ENCODE peak calls at places on chromosomes 4 and X, in ten cellular contexts. One of them, this sample, is unnamed.

GRCh38 chr4:8882239-8882638 is 10.6 kb upstream of the HMX1 start:
- DNase-seq in SJSA1: no peak
- DNase-seq in BJ: no peak
- DNase-seq in IMR-90: no peak
- DNase-seq in H7: peak; percentile 69
- DNase-seq in dorsolateral prefrontal cortex: no peak
- DNase-seq in endothelial cell of umbilical vein: no peak
- DNase-seq in GM23248: no peak
- DNase-seq in adipocyte: no peak
- DNase-seq in heart left ventricle: no peak
- DNase-seq in this sample: no peak

GRCh38 chr4:183099537-183100297 is 660 bp downstream of the WWC2 start:
- DNase-seq in SJSA1: peak; percentile 60
- DNase-seq in BJ: no peak
- DNase-seq in IMR-90: no peak
- DNase-seq in H7: peak; percentile 86
- DNase-seq in dorsolateral prefrontal cortex: no peak
- DNase-seq in endothelial cell of umbilical vein: peak; percentile 38
- DNase-seq in GM23248: peak; percentile 56
- DNase-seq in adipocyte: peak; percentile 62
- DNase-seq in heart left ventricle: peak; percentile 46
- DNase-seq in this sample: peak; percentile 73

GRCh38 chrX:125132274-125132673 is 187.4 kb upstream of the TEX13C start:
- DNase-seq in SJSA1: no peak
- DNase-seq in BJ: no peak
- DNase-seq in IMR-90: peak; percentile 0
- DNase-seq in H7: peak; percentile 40
- DNase-seq in dorsolateral prefrontal cortex: no peak
- DNase-seq in endothelial cell of umbilical vein: no peak
- DNase-seq in GM23248: peak; percentile 15
- DNase-seq in adipocyte: no peak
- DNase-seq in heart left ventricle: no peak
- DNase-seq in this sample: peak; percentile 11

GRCh38 chr4:160129439-160129838 is 1026.6 kb downstream of the RAPGEF2 start:
- DNase-seq in SJSA1: no peak
- DNase-seq in BJ: no peak
- DNase-seq in IMR-90: no peak
- DNase-seq in H7: no peak
- DNase-seq in dorsolateral prefrontal cortex: no peak
- DNase-seq in endothelial cell of umbilical vein: no peak
- DNase-seq in GM23248: no peak
- DNase-seq in adipocyte: peak; percentile 0
- DNase-seq in heart left ventricle: no peak
- DNase-seq in this sample: peak; percentile 31

GRCh38 chr4:48223633-48224295 is 45.9 kb downstream of the TEC start:
- DNase-seq in SJSA1: no peak
- DNase-seq in BJ: no peak
- DNase-seq in IMR-90: peak; percentile 11
- DNase-seq in H7: no peak
- DNase-seq in dorsolateral prefrontal cortex: no peak
- DNase-seq in endothelial cell of umbilical vein: no peak
- DNase-seq in GM23248: no peak
- DNase-seq in adipocyte: no peak
- DNase-seq in heart left ventricle: no peak
- DNase-seq in this sample: no peak

GRCh38 chr4:143438710-143439109 is 74.8 kb upstream of the SMARCA5 start:
- DNase-seq in SJSA1: no peak
- DNase-seq in BJ: no peak
- DNase-seq in IMR-90: no peak
- DNase-seq in H7: no peak
- DNase-seq in dorsolateral prefrontal cortex: no peak
- DNase-seq in endothelial cell of umbilical vein: peak; percentile 39
- DNase-seq in GM23248: no peak
- DNase-seq in adipocyte: no peak
- DNase-seq in heart left ventricle: no peak
- DNase-seq in this sample: no peak

GRCh38 chr4:84497220-84497834 is 1.8 kb downstream of the NKX6-1 start:
- DNase-seq in SJSA1: peak; percentile 47
- DNase-seq in BJ: no peak
- DNase-seq in IMR-90: peak; percentile 2
- DNase-seq in H7: peak; percentile 64
- DNase-seq in dorsolateral prefrontal cortex: no peak
- DNase-seq in endothelial cell of umbilical vein: no peak
- DNase-seq in GM23248: peak; percentile 40
- DNase-seq in adipocyte: peak; percentile 52
- DNase-seq in heart left ventricle: no peak
- DNase-seq in this sample: no peak

GRCh38 chr4:169881769-169882168 is 124.0 kb upstream of the HPF1 start:
- DNase-seq in SJSA1: no peak
- DNase-seq in BJ: no peak
- DNase-seq in IMR-90: no peak
- DNase-seq in H7: no peak
- DNase-seq in dorsolateral prefrontal cortex: no peak
- DNase-seq in endothelial cell of umbilical vein: no peak
- DNase-seq in GM23248: no peak
- DNase-seq in adipocyte: no peak
- DNase-seq in heart left ventricle: no peak
- DNase-seq in this sample: no peak

GRCh38 chrX:64151911-64152310 is 53.6 kb downstream of the AMER1 start:
- DNase-seq in SJSA1: no peak
- DNase-seq in BJ: no peak
- DNase-seq in IMR-90: no peak
- DNase-seq in H7: no peak
- DNase-seq in dorsolateral prefrontal cortex: no peak
- DNase-seq in endothelial cell of umbilical vein: no peak
- DNase-seq in GM23248: no peak
- DNase-seq in adipocyte: no peak
- DNase-seq in heart left ventricle: no peak
- DNase-seq in this sample: no peak

GRCh38 chrX:49876750-49877149 is 2.5 kb upstream of the USP27X start:
- DNase-seq in SJSA1: no peak
- DNase-seq in BJ: no peak
- DNase-seq in IMR-90: peak; percentile 23
- DNase-seq in H7: peak; percentile 59
- DNase-seq in dorsolateral prefrontal cortex: peak; percentile 15
- DNase-seq in endothelial cell of umbilical vein: peak; percentile 39
- DNase-seq in GM23248: peak; percentile 42
- DNase-seq in adipocyte: peak; percentile 64
- DNase-seq in heart left ventricle: no peak
- DNase-seq in this sample: peak; percentile 57

GRCh38 chr4:153788064-153788418 is 842 bp downstream of the SFRP2 start:
- DNase-seq in SJSA1: no peak
- DNase-seq in BJ: no peak
- DNase-seq in IMR-90: no peak
- DNase-seq in H7: peak; percentile 58
- DNase-seq in dorsolateral prefrontal cortex: no peak
- DNase-seq in endothelial cell of umbilical vein: no peak
- DNase-seq in GM23248: no peak
- DNase-seq in adipocyte: no peak
- DNase-seq in heart left ventricle: no peak
- DNase-seq in this sample: no peak

GRCh38 chrX:40065291-40066046 is 32.3 kb downstream of the BCOR start:
- DNase-seq in SJSA1: no peak
- DNase-seq in BJ: no peak
- DNase-seq in IMR-90: no peak
- DNase-seq in H7: no peak
- DNase-seq in dorsolateral prefrontal cortex: no peak
- DNase-seq in endothelial cell of umbilical vein: no peak
- DNase-seq in GM23248: no peak
- DNase-seq in adipocyte: no peak
- DNase-seq in heart left ventricle: no peak
- DNase-seq in this sample: no peak

GRCh38 chr4:156581282-156581681 is 390.3 kb downstream of the PDGFC start:
- DNase-seq in SJSA1: no peak
- DNase-seq in BJ: no peak
- DNase-seq in IMR-90: no peak
- DNase-seq in H7: no peak
- DNase-seq in dorsolateral prefrontal cortex: no peak
- DNase-seq in endothelial cell of umbilical vein: no peak
- DNase-seq in GM23248: no peak
- DNase-seq in adipocyte: peak; percentile 7
- DNase-seq in heart left ventricle: no peak
- DNase-seq in this sample: no peak

GRCh38 chrX:25198891-25199290 is 183.1 kb upstream of the ARX start:
- DNase-seq in SJSA1: no peak
- DNase-seq in BJ: no peak
- DNase-seq in IMR-90: no peak
- DNase-seq in H7: no peak
- DNase-seq in dorsolateral prefrontal cortex: peak; percentile 65
- DNase-seq in endothelial cell of umbilical vein: no peak
- DNase-seq in GM23248: no peak
- DNase-seq in adipocyte: peak; percentile 1
- DNase-seq in heart left ventricle: no peak
- DNase-seq in this sample: no peak

DNA sequence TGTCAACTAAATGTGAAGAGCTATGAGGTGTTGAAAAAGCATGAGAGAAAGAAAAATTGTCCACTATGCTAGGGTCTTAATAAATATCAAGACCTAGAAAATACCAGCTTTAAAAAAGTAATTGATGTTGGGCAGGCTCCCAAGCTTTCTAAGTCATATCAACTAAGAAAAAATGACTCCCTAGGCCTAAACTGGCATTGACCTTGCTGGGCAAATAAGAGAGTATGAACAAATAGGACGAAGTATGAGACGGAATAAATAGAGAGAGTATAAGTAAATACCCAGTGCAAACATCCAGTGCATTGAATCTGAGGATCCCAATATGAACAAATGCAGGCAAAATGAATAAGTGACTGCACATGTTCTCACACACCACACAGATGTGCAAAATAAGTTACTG is 3.2 kb downstream of the KDR start:
- DNase-seq in SJSA1: no peak
- DNase-seq in BJ: no peak
- DNase-seq in IMR-90: no peak
- DNase-seq in H7: no peak
- DNase-seq in dorsolateral prefrontal cortex: no peak
- DNase-seq in endothelial cell of umbilical vein: peak; percentile 52
- DNase-seq in GM23248: no peak
- DNase-seq in adipocyte: no peak
- DNase-seq in heart left ventricle: no peak
- DNase-seq in this sample: no peak
- H3K4me3 ChIP-seq in SJSA1: no peak overlapping the region
- H3K4me3 ChIP-seq in BJ: no peak overlapping the region
- H3K4me3 ChIP-seq in IMR-90: no peak overlapping the region
- H3K4me3 ChIP-seq in H7: no peak overlapping the region
- H3K4me3 ChIP-seq in dorsolateral prefrontal cortex: no peak overlapping the region
- H3K4me3 ChIP-seq in endothelial cell of umbilical vein: peak overlapping the region; percentile 19
- H3K4me3 ChIP-seq in GM23248: no peak overlapping the region
- H3K4me3 ChIP-seq in adipocyte: no peak overlapping the region
- H3K4me3 ChIP-seq in heart left ventricle: peak overlapping the region; percentile 79
- H3K4me3 ChIP-seq in this sample: no peak overlapping the region

DNA sequence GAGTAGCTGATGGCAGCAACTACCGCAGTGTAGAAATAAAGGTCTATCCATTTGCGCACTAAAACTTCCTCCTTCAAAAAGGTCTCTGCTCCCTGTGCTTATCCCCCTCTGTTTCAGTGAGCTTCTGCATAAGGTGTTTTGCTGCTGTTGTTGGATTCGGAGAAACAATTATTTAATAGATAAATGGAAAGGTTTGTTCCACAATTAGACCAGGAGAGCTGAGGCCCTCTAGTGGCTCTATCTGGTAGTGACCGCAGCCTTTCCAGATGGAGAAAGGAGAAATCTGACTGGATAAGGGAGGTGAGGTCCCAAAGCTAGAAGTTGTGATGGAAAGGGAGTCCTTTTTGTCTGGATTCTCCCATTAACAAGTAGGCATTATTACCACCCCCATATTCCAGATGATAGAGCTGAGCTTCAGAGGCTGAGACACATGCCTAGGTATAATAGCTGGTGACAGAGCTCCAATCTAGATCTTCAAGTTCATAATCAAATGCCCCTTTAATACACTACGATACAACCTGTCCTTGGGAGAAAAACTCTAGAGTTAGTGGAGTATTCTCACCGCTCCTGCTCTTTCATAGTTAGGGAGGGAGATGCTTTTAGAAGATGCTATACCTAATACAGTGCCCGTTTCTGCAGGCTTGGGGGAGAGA is 5.1 kb upstream of the GABRQ start:
- DNase-seq in SJSA1: peak; percentile 48
- DNase-seq in BJ: no peak
- DNase-seq in IMR-90: peak; percentile 24
- DNase-seq in H7: no peak
- DNase-seq in dorsolateral prefrontal cortex: peak; percentile 76
- DNase-seq in endothelial cell of umbilical vein: peak; percentile 37
- DNase-seq in GM23248: peak; percentile 49
- DNase-seq in adipocyte: peak; percentile 76
- DNase-seq in heart left ventricle: no peak
- DNase-seq in this sample: peak; percentile 55
- H3K4me3 ChIP-seq in SJSA1: no peak overlapping the region
- H3K4me3 ChIP-seq in BJ: no peak overlapping the region
- H3K4me3 ChIP-seq in IMR-90: no peak overlapping the region
- H3K4me3 ChIP-seq in H7: no peak overlapping the region
- H3K4me3 ChIP-seq in dorsolateral prefrontal cortex: no peak overlapping the region
- H3K4me3 ChIP-seq in endothelial cell of umbilical vein: no peak overlapping the region
- H3K4me3 ChIP-seq in GM23248: no peak overlapping the region
- H3K4me3 ChIP-seq in adipocyte: no peak overlapping the region
- H3K4me3 ChIP-seq in heart left ventricle: no peak overlapping the region
- H3K4me3 ChIP-seq in this sample: no peak overlapping the region

GRCh38 chrX:112356031-112356430 is 273.5 kb upstream of the TRPC5 start:
- DNase-seq in SJSA1: no peak
- DNase-seq in BJ: no peak
- DNase-seq in IMR-90: no peak
- DNase-seq in H7: no peak
- DNase-seq in dorsolateral prefrontal cortex: no peak
- DNase-seq in endothelial cell of umbilical vein: no peak
- DNase-seq in GM23248: no peak
- DNase-seq in adipocyte: no peak
- DNase-seq in heart left ventricle: no peak
- DNase-seq in this sample: no peak
- H3K4me3 ChIP-seq in SJSA1: no peak overlapping the region
- H3K4me3 ChIP-seq in BJ: no peak overlapping the region
- H3K4me3 ChIP-seq in IMR-90: no peak overlapping the region
- H3K4me3 ChIP-seq in H7: no peak overlapping the region
- H3K4me3 ChIP-seq in dorsolateral prefrontal cortex: no peak overlapping the region
- H3K4me3 ChIP-seq in endothelial cell of umbilical vein: no peak overlapping the region
- H3K4me3 ChIP-seq in GM23248: no peak overlapping the region
- H3K4me3 ChIP-seq in adipocyte: no peak overlapping the region
- H3K4me3 ChIP-seq in heart left ventricle: no peak overlapping the region
- H3K4me3 ChIP-seq in this sample: no peak overlapping the region

DNA sequence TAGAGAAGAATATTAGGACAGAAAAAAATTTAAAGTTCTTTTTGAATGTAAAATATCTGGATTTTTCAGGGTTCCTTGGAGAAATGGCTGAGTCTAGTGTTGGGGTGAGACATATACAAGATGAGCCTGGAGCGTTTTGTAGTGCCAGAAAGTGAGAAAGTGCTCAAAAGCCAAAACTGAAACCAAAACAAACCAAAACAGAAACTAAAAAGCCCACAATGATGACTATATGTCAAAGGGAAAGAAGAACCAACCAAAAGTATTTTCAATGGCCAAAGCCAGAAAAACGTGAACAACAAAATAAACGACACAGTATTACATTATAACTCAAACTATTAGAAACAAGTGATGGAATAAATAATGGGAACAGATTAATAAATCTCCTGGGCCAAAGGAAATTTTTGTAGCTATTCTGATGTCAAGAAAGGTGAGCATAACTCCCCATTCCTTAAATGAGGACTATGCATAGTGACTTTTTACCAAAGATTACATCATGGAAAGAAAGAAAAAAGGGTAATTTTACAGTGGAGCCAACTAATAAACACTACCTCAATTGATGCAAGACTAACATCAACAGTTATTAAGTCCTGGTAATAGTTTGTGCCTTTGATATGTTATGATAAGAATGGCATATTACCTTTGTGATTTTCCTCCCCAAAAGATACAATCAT is 1137.6 kb downstream of the C4orf33 start:
- DNase-seq in SJSA1: no peak
- DNase-seq in BJ: no peak
- DNase-seq in IMR-90: no peak
- DNase-seq in H7: no peak
- DNase-seq in dorsolateral prefrontal cortex: no peak
- DNase-seq in endothelial cell of umbilical vein: no peak
- DNase-seq in GM23248: no peak
- DNase-seq in adipocyte: peak; percentile 45
- DNase-seq in heart left ventricle: no peak
- DNase-seq in this sample: no peak
- H3K4me3 ChIP-seq in SJSA1: no peak overlapping the region
- H3K4me3 ChIP-seq in BJ: no peak overlapping the region
- H3K4me3 ChIP-seq in IMR-90: no peak overlapping the region
- H3K4me3 ChIP-seq in H7: no peak overlapping the region
- H3K4me3 ChIP-seq in dorsolateral prefrontal cortex: no peak overlapping the region
- H3K4me3 ChIP-seq in endothelial cell of umbilical vein: no peak overlapping the region
- H3K4me3 ChIP-seq in GM23248: no peak overlapping the region
- H3K4me3 ChIP-seq in adipocyte: no peak overlapping the region
- H3K4me3 ChIP-seq in heart left ventricle: no peak overlapping the region
- H3K4me3 ChIP-seq in this sample: no peak overlapping the region

This sample was measured in hepatocyte.